ENCODE peak calls at places on chromosomes 11 and 22, in eight cellular contexts. C is fibroblast of the aortic adventitia; G is kidney glomerular epithelial cell; U is tibial nerve; O is HFFc6; W is G401; P is activated CD8-positive, alpha-beta memory T cell treated with anti-CD3 and anti-CD28 coated beads for 48 hours; A is germinal center. J is an unnamed sample.

GRCh38 chr11:32231909-32232493 is 141.1 kb downstream of the RCN1 start:
- DNase-seq in C (peak; percentile 24), G (peak; percentile 23), U (no peak), O (peak; percentile 37), W (peak; percentile 26), P (no peak), A (peak; percentile 6), J (no peak)

GRCh38 chr11:15346907-15347306 is 232.2 kb downstream of the INSC start:
- DNase-seq in C (no peak), G (no peak), U (no peak), O (no peak), W (no peak), P (no peak), A (no peak), J (no peak)

GRCh38 chr11:2460540-2461252 is 15.9 kb downstream of the KCNQ1 start:
- DNase-seq in C (no peak), G (no peak), U (no peak), O (no peak), W (no peak), P (no peak), A (no peak), J (no peak)

GRCh38 chr11:119108151-119108856 is 1.2 kb downstream of the C2CD2L start:
- DNase-seq in C (peak; percentile 35), G (no peak), U (no peak), O (no peak), W (peak; percentile 51), P (no peak), A (peak; percentile 69), J (no peak)

GRCh38 chr11:35792148-35792845 is 129.7 kb downstream of the TRIM44 start:
- DNase-seq in C (peak; percentile 28), G (no peak), U (no peak), O (no peak), W (peak; percentile 89), P (no peak), A (no peak), J (no peak)

GRCh38 chr11:120197977-120198376 is 12.9 kb upstream of the OAF start:
- DNase-seq in C (no peak), G (no peak), U (no peak), O (no peak), W (no peak), P (no peak), A (no peak), J (no peak)

GRCh38 chr11:22674470-22675426 is 8.3 kb downstream of the GAS2 start:
- DNase-seq in C (no peak), G (no peak), U (no peak), O (no peak), W (no peak), P (no peak), A (no peak), J (no peak)

GRCh38 chr11:113184498-113184897 is 129.9 kb upstream of the TTC12 start:
- DNase-seq in C (peak; percentile 83), G (peak; percentile 4), U (no peak), O (peak; percentile 73), W (no peak), P (no peak), A (no peak), J (no peak)

GRCh38 chr11:110429614-110430266 is at the start of gene FDX1:
- DNase-seq in C (peak; percentile 65), G (peak; percentile 68), U (peak; percentile 56), O (peak; percentile 60), W (peak; percentile 73), P (peak; percentile 82), A (peak; percentile 88), J (peak; percentile 90)

GRCh38 chr22:20549232-20549841 is 41.9 kb downstream of the MED15 start:
- DNase-seq in C (no peak), G (peak; percentile 69), U (no peak), O (no peak), W (peak; percentile 65), P (no peak), A (no peak), J (no peak)

GRCh38 chr22:28594784-28595324 is 84.8 kb downstream of the TTC28 start:
- DNase-seq in C (peak; percentile 88), G (peak; percentile 78), U (no peak), O (peak; percentile 73), W (peak; percentile 57), P (no peak), A (peak; percentile 5), J (no peak)

GRCh38 chr11:110086892-110087309 is 6.3 kb upstream of the ZC3H12C start:
- DNase-seq in C (peak; percentile 77), G (peak; percentile 38), U (no peak), O (peak; percentile 73), W (no peak), P (no peak), A (no peak), J (no peak)